ENCODE peak calls at places on chromosomes 3 and 15, in eight cellular contexts. G is posterior cingulate gyrus; U is glutamatergic neuron; J is CD8-positive, alpha-beta memory T cell; P is cardiac muscle cell; L is posterior vena cava; M is stimulated activated naive CD4-positive, alpha-beta T cell; X is endothelial cell. Z is an unnamed sample.

GRCh38 chr3:138862531-138862923 is 27.8 kb upstream of the PIK3CB start:
- DNase-seq in X (peak), M (no peak), J (no peak), G (no peak), P (peak), U (no peak), L (no peak), Z (no peak)

GRCh38 chr3:49671291-49672288 is 2.6 kb upstream of the APEH start:
- DNase-seq in U (peak), G (peak), P (peak), J (peak), X (peak), M (no peak), L (no peak), Z (peak)

GRCh38 chr15:63466378-63467192 is 37.8 kb upstream of the USP3 start:
- DNase-seq in G (peak), L (no peak), X (peak), J (peak), U (no peak), M (peak), P (peak), Z (peak)

GRCh38 chr3:113536627-113537101 is 4.3 kb downstream of the SIDT1 start:
- DNase-seq in M (no peak), U (no peak), L (no peak), G (no peak), X (no peak), P (peak), J (no peak), Z (no peak)

GRCh38 chr3:27666708-27667107 is 55.4 kb downstream of the EOMES start:
- DNase-seq in L (peak), X (peak), M (no peak), G (peak), P (peak), U (peak), J (no peak), Z (peak)

GRCh38 chr3:72345237-72345878 is 502.9 kb downstream of the SHQ1 start:
- DNase-seq in M (no peak), J (no peak), U (no peak), G (no peak), L (no peak), X (no peak), P (peak), Z (no peak)

GRCh38 chr3:27504749-27505148 is 20.6 kb upstream of the SLC4A7 start:
- DNase-seq in G (no peak), M (no peak), U (no peak), L (no peak), J (no peak), P (no peak), X (no peak), Z (no peak)

GRCh38 chr3:153162513-153163348 is 705 bp downstream of the RAP2B start:
- DNase-seq in M (peak), L (peak), X (peak), P (peak), G (peak), J (peak), U (peak), Z (peak)

GRCh38 chr3:51692980-51693395 is 13.9 kb upstream of the GRM2 start:
- DNase-seq in P (no peak), L (no peak), J (no peak), M (no peak), G (no peak), U (no peak), X (no peak), Z (no peak)

GRCh38 chr15:34708422-34708821 is 46.4 kb downstream of the GJD2 start:
- DNase-seq in P (peak), X (no peak), M (no peak), U (no peak), J (no peak), L (no peak), G (no peak), Z (peak)

GRCh38 chr15:89138999-89139612 is 50.9 kb downstream of the ABHD2 start:
- DNase-seq in G (no peak), U (no peak), P (no peak), L (no peak), M (no peak), X (no peak), J (no peak), Z (no peak)

GRCh38 chr3:36210840-36211655 is 169.3 kb upstream of the STAC start:
- DNase-seq in G (no peak), J (no peak), U (no peak), X (no peak), L (no peak), M (no peak), P (no peak), Z (no peak)

GRCh38 chr3:172082269-172082668 is 42.9 kb downstream of the FNDC3B start:
- DNase-seq in G (no peak), J (no peak), M (no peak), L (no peak), U (no peak), P (peak), X (no peak), Z (no peak)

GRCh38 chr3:139302084-139302800 is 41.6 kb upstream of the MRPS22 start:
- DNase-seq in P (peak), J (no peak), M (no peak), U (no peak), L (no peak), G (no peak), X (no peak), Z (no peak)